ENCODE peak calls at places on chromosomes 11 and 22, in six cellular contexts. One of them, this sample, is unnamed.

GRCh38 chr11:121497176-121497995 is 44.6 kb upstream of the SORL1-AS1 start:
- DNase-seq in sigmoid colon: no peak
- DNase-seq in tibial nerve: no peak
- DNase-seq in A549: no peak
- DNase-seq in transverse colon: peak; percentile 17
- DNase-seq in ovary: no peak
- DNase-seq in this sample: no peak

GRCh38 chr11:6926208-6927029 is at the start of gene ZNF215:
- DNase-seq in tibial nerve: peak; percentile 25
- DNase-seq in ovary: peak; percentile 67
- DNase-seq in A549: peak; percentile 33
- DNase-seq in sigmoid colon: peak; percentile 85
- DNase-seq in transverse colon: peak; percentile 89
- DNase-seq in this sample: peak; percentile 56

GRCh38 chr22:42626951-42627625 is 12.4 kb upstream of the POLDIP3 start:
- DNase-seq in tibial nerve: no peak
- DNase-seq in sigmoid colon: no peak
- DNase-seq in A549: no peak
- DNase-seq in transverse colon: no peak
- DNase-seq in ovary: no peak
- DNase-seq in this sample: no peak

GRCh38 chr11:44005076-44005800 is 42.5 kb upstream of the ACCSL start:
- DNase-seq in transverse colon: no peak
- DNase-seq in A549: no peak
- DNase-seq in tibial nerve: no peak
- DNase-seq in sigmoid colon: peak; percentile 49
- DNase-seq in ovary: peak; percentile 25
- DNase-seq in this sample: peak; percentile 23

GRCh38 chr11:86068138-86068861 is 584 bp downstream of the PICALM start:
- DNase-seq in transverse colon: peak; percentile 41
- DNase-seq in tibial nerve: peak; percentile 19
- DNase-seq in ovary: peak; percentile 51
- DNase-seq in A549: peak; percentile 28
- DNase-seq in sigmoid colon: peak; percentile 79
- DNase-seq in this sample: peak; percentile 32

GRCh38 chr11:60457576-60457975 is 1.9 kb downstream of the MS4A1 start:
- DNase-seq in sigmoid colon: no peak
- DNase-seq in tibial nerve: no peak
- DNase-seq in A549: no peak
- DNase-seq in ovary: no peak
- DNase-seq in transverse colon: no peak
- DNase-seq in this sample: no peak

GRCh38 chr11:64086263-64086938 is 50.7 kb downstream of the FLRT1 start:
- DNase-seq in A549: no peak
- DNase-seq in tibial nerve: peak; percentile 20
- DNase-seq in transverse colon: peak; percentile 27
- DNase-seq in sigmoid colon: peak; percentile 88
- DNase-seq in ovary: peak; percentile 55
- DNase-seq in this sample: peak; percentile 43

GRCh38 chr11:105466582-105467228 is 143.2 kb upstream of the GRIA4 start:
- DNase-seq in ovary: no peak
- DNase-seq in tibial nerve: no peak
- DNase-seq in A549: no peak
- DNase-seq in sigmoid colon: no peak
- DNase-seq in transverse colon: no peak
- DNase-seq in this sample: no peak

GRCh38 chr22:17980638-17981051 is 43.7 kb downstream of the MICAL3 start:
- DNase-seq in sigmoid colon: no peak
- DNase-seq in A549: no peak
- DNase-seq in tibial nerve: no peak
- DNase-seq in ovary: no peak
- DNase-seq in transverse colon: peak; percentile 81
- DNase-seq in this sample: peak; percentile 48

GRCh38 chr11:3202759-3203158 is 15.9 kb downstream of the MRGPRG start:
- DNase-seq in transverse colon: peak; percentile 3
- DNase-seq in tibial nerve: no peak
- DNase-seq in ovary: no peak
- DNase-seq in sigmoid colon: no peak
- DNase-seq in A549: no peak
- DNase-seq in this sample: no peak

GRCh38 chr11:60122414-60123036 is 34.1 kb downstream of the MS4A2 start:
- DNase-seq in sigmoid colon: no peak
- DNase-seq in transverse colon: no peak
- DNase-seq in ovary: no peak
- DNase-seq in A549: no peak
- DNase-seq in tibial nerve: no peak
- DNase-seq in this sample: no peak

GRCh38 chr11:68297494-68297811 is 14.9 kb upstream of the LRP5 start:
- DNase-seq in ovary: no peak
- DNase-seq in sigmoid colon: no peak
- DNase-seq in transverse colon: no peak
- DNase-seq in A549: no peak
- DNase-seq in tibial nerve: no peak
- DNase-seq in this sample: no peak

GRCh38 chr22:21568207-21569075 is 927 bp downstream of the UBE2L3 start:
- DNase-seq in A549: no peak
- DNase-seq in tibial nerve: no peak
- DNase-seq in sigmoid colon: no peak
- DNase-seq in transverse colon: peak; percentile 39
- DNase-seq in ovary: no peak
- DNase-seq in this sample: no peak

GRCh38 chr11:95692526-95693270 is 96.9 kb downstream of the FAM76B start:
- DNase-seq in tibial nerve: no peak
- DNase-seq in sigmoid colon: no peak
- DNase-seq in ovary: no peak
- DNase-seq in A549: no peak
- DNase-seq in transverse colon: no peak
- DNase-seq in this sample: no peak

GRCh38 chr22:26339755-26340154 is 89.3 kb upstream of the ASPHD2 start:
- DNase-seq in ovary: no peak
- DNase-seq in transverse colon: no peak
- DNase-seq in tibial nerve: no peak
- DNase-seq in A549: no peak
- DNase-seq in sigmoid colon: peak; percentile 21
- DNase-seq in this sample: no peak

GRCh38 chr11:120612363-120613263 is 101.1 kb downstream of the GRIK4 start:
- DNase-seq in ovary: peak; percentile 35
- DNase-seq in A549: peak; percentile 10
- DNase-seq in sigmoid colon: no peak
- DNase-seq in tibial nerve: no peak
- DNase-seq in transverse colon: peak; percentile 28
- DNase-seq in this sample: peak; percentile 27

GRCh38 chr11:73838443-73839122 is 38.1 kb downstream of the COA4 start:
- DNase-seq in transverse colon: no peak
- DNase-seq in sigmoid colon: no peak
- DNase-seq in A549: no peak
- DNase-seq in tibial nerve: no peak
- DNase-seq in ovary: no peak
- DNase-seq in this sample: no peak

GRCh38 chr11:121757480-121758125 is 304.8 kb upstream of the SORL1-AS1 start:
- DNase-seq in tibial nerve: no peak
- DNase-seq in ovary: no peak
- DNase-seq in sigmoid colon: no peak
- DNase-seq in A549: no peak
- DNase-seq in transverse colon: no peak
- DNase-seq in this sample: no peak

GRCh38 chr11:119414321-119414720 is 8.7 kb downstream of the THY1 start:
- DNase-seq in ovary: no peak
- DNase-seq in transverse colon: no peak
- DNase-seq in tibial nerve: no peak
- DNase-seq in A549: no peak
- DNase-seq in sigmoid colon: no peak
- DNase-seq in this sample: no peak

GRCh38 chr11:69008774-69009440 is 4.1 kb downstream of the MRGPRF start:
- DNase-seq in sigmoid colon: peak; percentile 98
- DNase-seq in tibial nerve: peak; percentile 66
- DNase-seq in ovary: peak; percentile 92
- DNase-seq in transverse colon: peak; percentile 82
- DNase-seq in A549: peak; percentile 96
- DNase-seq in this sample: peak; percentile 79

GRCh38 chr11:10305964-10306918 is 1.4 kb downstream of the ADM start:
- DNase-seq in sigmoid colon: no peak
- DNase-seq in transverse colon: peak; percentile 41
- DNase-seq in ovary: peak; percentile 42
- DNase-seq in tibial nerve: no peak
- DNase-seq in A549: peak; percentile 31
- DNase-seq in this sample: peak; percentile 34

GRCh38 chr11:2802389-2803185 is 83.0 kb downstream of the CDKN1C start:
- DNase-seq in ovary: peak; percentile 24
- DNase-seq in sigmoid colon: peak; percentile 42
- DNase-seq in transverse colon: peak; percentile 4
- DNase-seq in A549: no peak
- DNase-seq in tibial nerve: peak; percentile 9
- DNase-seq in this sample: peak; percentile 22

GRCh38 chr11:27646051-27646818 is 54.0 kb downstream of the BDNF start:
- DNase-seq in tibial nerve: no peak
- DNase-seq in sigmoid colon: no peak
- DNase-seq in transverse colon: no peak
- DNase-seq in A549: no peak
- DNase-seq in ovary: no peak
- DNase-seq in this sample: no peak

GRCh38 chr11:5280582-5281102 is 10.9 kb upstream of the HBE1 start:
- DNase-seq in sigmoid colon: no peak
- DNase-seq in A549: peak; percentile 94
- DNase-seq in transverse colon: no peak
- DNase-seq in ovary: peak; percentile 69
- DNase-seq in tibial nerve: no peak
- DNase-seq in this sample: peak; percentile 45

GRCh38 chr11:12182650-12183511 is 72.5 kb downstream of the MICAL2 start:
- DNase-seq in tibial nerve: no peak
- DNase-seq in transverse colon: no peak
- DNase-seq in A549: peak; percentile 64
- DNase-seq in ovary: peak; percentile 67
- DNase-seq in sigmoid colon: no peak
- DNase-seq in this sample: no peak

GRCh38 chr11:73200256-73200655 is 17.8 kb upstream of the P2RY2 start:
- DNase-seq in A549: no peak
- DNase-seq in transverse colon: no peak
- DNase-seq in sigmoid colon: peak; percentile 28
- DNase-seq in tibial nerve: no peak
- DNase-seq in ovary: no peak
- DNase-seq in this sample: no peak

GRCh38 chr22:46335201-46336118 is at the start of gene TRMU:
- DNase-seq in sigmoid colon: peak; percentile 91
- DNase-seq in A549: peak; percentile 85
- DNase-seq in transverse colon: peak; percentile 88
- DNase-seq in ovary: peak; percentile 81
- DNase-seq in tibial nerve: peak; percentile 66
- DNase-seq in this sample: peak; percentile 89
- H3K27ac ChIP-seq in sigmoid colon: peak within 1 kb of the TSS; percentile 87
- H3K27ac ChIP-seq in A549: peak within 1 kb of the TSS; percentile 85
- H3K27ac ChIP-seq in transverse colon: peak within 1 kb of the TSS; percentile 90
- H3K27ac ChIP-seq in ovary: peak within 1 kb of the TSS; percentile 9
- H3K27ac ChIP-seq in tibial nerve: peak within 1 kb of the TSS; percentile 96
- H3K27ac ChIP-seq in this sample: peak within 1 kb of the TSS; percentile 90

DNA sequence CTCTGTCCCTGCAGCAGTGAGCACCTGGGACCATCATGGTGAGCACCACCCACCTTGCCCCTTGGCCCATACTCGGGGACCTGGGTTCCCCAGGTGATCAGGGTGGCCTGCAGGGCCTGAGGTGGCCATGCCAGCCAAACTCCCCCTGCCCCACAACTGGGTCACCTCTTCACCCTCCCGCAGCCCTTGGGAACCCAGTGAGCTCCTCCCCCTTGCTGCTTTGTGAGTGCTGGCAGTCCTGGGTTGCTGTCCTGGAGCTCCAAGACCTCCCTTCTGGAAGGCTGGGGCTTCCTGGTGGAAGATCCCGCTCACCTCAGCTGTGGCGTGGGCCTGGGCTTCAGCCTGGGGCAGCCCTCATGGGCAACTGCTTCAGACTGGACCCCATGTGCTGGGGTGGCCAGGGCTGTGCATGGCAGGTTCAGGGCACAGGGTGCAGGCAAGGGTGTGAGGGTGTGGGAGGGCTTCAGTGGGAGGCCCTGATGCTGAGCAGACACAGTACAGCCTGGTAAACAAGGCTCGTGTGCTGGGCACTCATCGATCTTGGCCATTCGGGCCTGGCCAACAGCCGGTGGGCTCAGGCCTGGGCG is 57.6 kb downstream of the RTN4R start:
- DNase-seq in tibial nerve: no peak
- DNase-seq in sigmoid colon: no peak
- DNase-seq in A549: no peak
- DNase-seq in transverse colon: no peak
- DNase-seq in ovary: no peak
- DNase-seq in this sample: no peak
- TF ChIP-seq EP300 in tibial nerve: no peak
- TF ChIP-seq EP300 in sigmoid colon: no peak
- TF ChIP-seq EP300 in A549: no peak
- TF ChIP-seq EP300 in transverse colon: no peak
- TF ChIP-seq EP300 in ovary: no peak
- TF ChIP-seq EP300 in this sample: no peak

GRCh38 chr11:111982532-111983186 is 42.5 kb upstream of the DLAT start:
- DNase-seq in ovary: no peak
- DNase-seq in A549: no peak
- DNase-seq in transverse colon: no peak
- DNase-seq in sigmoid colon: no peak
- DNase-seq in tibial nerve: no peak
- DNase-seq in this sample: no peak
- H3K27ac ChIP-seq in ovary: no peak overlapping the region
- H3K27ac ChIP-seq in A549: no peak overlapping the region
- H3K27ac ChIP-seq in transverse colon: peak overlapping the region; percentile 77
- H3K27ac ChIP-seq in sigmoid colon: peak overlapping the region; percentile 99
- H3K27ac ChIP-seq in tibial nerve: peak overlapping the region; percentile 96
- H3K27ac ChIP-seq in this sample: peak overlapping the region; percentile 93

GRCh38 chr22:20080776-20081654 is 974 bp downstream of the DGCR8 start:
- DNase-seq in tibial nerve: no peak
- DNase-seq in sigmoid colon: no peak
- DNase-seq in transverse colon: peak; percentile 25
- DNase-seq in A549: peak; percentile 5
- DNase-seq in ovary: no peak
- DNase-seq in this sample: no peak

GRCh38 chr22:20083157-20083890 is 3.3 kb downstream of the DGCR8 start:
- DNase-seq in ovary: no peak
- DNase-seq in tibial nerve: no peak
- DNase-seq in transverse colon: no peak
- DNase-seq in sigmoid colon: no peak
- DNase-seq in A549: no peak
- DNase-seq in this sample: no peak

GRCh38 chr22:20083891-20084546 is 4.0 kb downstream of the DGCR8 start:
- DNase-seq in A549: no peak
- DNase-seq in tibial nerve: no peak
- DNase-seq in transverse colon: no peak
- DNase-seq in ovary: no peak
- DNase-seq in sigmoid colon: no peak
- DNase-seq in this sample: no peak

GRCh38 chr22:20079745-20080444 is at the start of gene DGCR8:
- DNase-seq in transverse colon: peak; percentile 94
- DNase-seq in tibial nerve: peak; percentile 80
- DNase-seq in sigmoid colon: peak; percentile 96
- DNase-seq in ovary: peak; percentile 94
- DNase-seq in A549: peak; percentile 81
- DNase-seq in this sample: peak; percentile 94

DNA sequence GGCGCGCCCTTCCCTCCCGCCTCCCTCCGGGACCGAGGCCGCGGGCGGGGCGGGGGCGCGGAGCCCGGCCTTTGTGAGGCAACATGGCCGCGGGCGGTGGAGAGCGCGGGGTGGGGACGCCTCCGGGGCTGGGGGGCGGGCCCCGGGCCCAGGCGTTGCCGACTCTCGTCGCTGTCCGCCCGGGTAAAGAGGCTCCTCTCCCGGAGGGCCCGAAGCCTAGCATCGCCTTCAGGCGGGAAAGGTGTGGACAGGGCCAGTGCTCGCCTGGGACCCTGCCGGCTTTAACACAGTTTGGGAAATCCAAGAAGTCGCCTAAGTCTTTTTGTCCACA is 369 bp downstream of the DGCR8 start:
- DNase-seq in transverse colon: peak; percentile 71
- DNase-seq in sigmoid colon: peak; percentile 84
- DNase-seq in ovary: peak; percentile 61
- DNase-seq in A549: peak; percentile 36
- DNase-seq in tibial nerve: no peak
- DNase-seq in this sample: peak; percentile 62
- TF ChIP-seq EP300 in transverse colon: no peak
- TF ChIP-seq EP300 in sigmoid colon: no peak
- TF ChIP-seq EP300 in ovary: no peak
- TF ChIP-seq EP300 in A549: no peak
- TF ChIP-seq EP300 in tibial nerve: no peak
- TF ChIP-seq EP300 in this sample: no peak

This sample was measured in stomach.